ENCODE peak calls at places on chromosomes 13 and 19, in six cellular contexts. N is GM23338, Y is fibroblast of lung, Q is breast epithelium, E is RWPE1, S is right lobe of liver. X is an unnamed sample.
A peak's percentile ranks its signal among the peaks of the same experiment; 100 is the strongest.

GRCh38 chr13:97261254-97262015 is 39.3 kb downstream of the MBNL2 start:
- DNase-seq in N (no peak), Y (no peak), Q (no peak), E (no peak), S (peak; percentile 64), X (no peak)

GRCh38 chr19:43688059-43688763 is 18.2 kb upstream of the PLAUR start:
- DNase-seq in N (no peak), Y (no peak), Q (no peak), E (no peak), S (no peak), X (peak; percentile 59)

GRCh38 chr13:84297246-84297645 is 415.0 kb upstream of the SLITRK1 start:
- DNase-seq in N (no peak), Y (no peak), Q (no peak), E (no peak), S (no peak), X (no peak)

GRCh38 chr19:54149021-54149812 is 10.3 kb downstream of the LENG1 start:
- DNase-seq in N (no peak), Y (no peak), Q (no peak), E (no peak), S (no peak), X (no peak)

GRCh38 chr13:40581277-40581579 is 85.2 kb downstream of the FOXO1 start:
- DNase-seq in N (no peak), Y (no peak), Q (no peak), E (no peak), S (no peak), X (no peak)

GRCh38 chr13:51747438-51748434 is 56.2 kb downstream of the DHRS12 start:
- DNase-seq in N (no peak), Y (no peak), Q (no peak), E (no peak), S (no peak), X (no peak)

GRCh38 chr19:28103916-28104315 is 1109.0 kb downstream of the UQCRFS1 start:
- DNase-seq in N (peak; percentile 74), Y (no peak), Q (no peak), E (no peak), S (no peak), X (no peak)

GRCh38 chr13:84433024-84433423 is 550.8 kb upstream of the SLITRK1 start:
- DNase-seq in N (no peak), Y (peak; percentile 4), Q (no peak), E (no peak), S (no peak), X (no peak)

GRCh38 chr13:32125746-32126145 is 94.2 kb downstream of the FRY start:
- DNase-seq in N (no peak), Y (no peak), Q (no peak), E (no peak), S (no peak), X (no peak)

GRCh38 chr19:38851622-38852230 is 1.9 kb upstream of the HNRNPL start:
- DNase-seq in N (peak; percentile 97), Y (peak; percentile 90), Q (peak; percentile 94), E (peak; percentile 91), S (peak; percentile 97), X (peak; percentile 96)

GRCh38 chr13:57666554-57666953 is 35.0 kb downstream of the PCDH17 start:
- DNase-seq in N (no peak), Y (no peak), Q (no peak), E (no peak), S (no peak), X (no peak)

GRCh38 chr13:76879211-76879875 is 6.9 kb downstream of the KCTD12 start:
- DNase-seq in N (no peak), Y (peak; percentile 82), Q (peak; percentile 57), E (peak; percentile 57), S (peak; percentile 65), X (peak; percentile 81)

GRCh38 chr19:5711713-5712161 is 8.2 kb downstream of the LONP1 start:
- DNase-seq in N (no peak), Y (no peak), Q (no peak), E (no peak), S (no peak), X (no peak)

GRCh38 chr13:37651891-37652290 is 53.3 kb upstream of the POSTN start:
- DNase-seq in N (no peak), Y (no peak), Q (no peak), E (no peak), S (no peak), X (no peak)

GRCh38 chr19:46830864-46831263 is 19.8 kb downstream of the AP2S1 start:
- DNase-seq in N (no peak), Y (no peak), Q (no peak), E (no peak), S (no peak), X (no peak)

GRCh38 chr19:49327878-49328544 is 3.0 kb upstream of the SLC6A16 start:
- DNase-seq in N (peak; percentile 85), Y (peak; percentile 20), Q (no peak), E (peak; percentile 41), S (no peak), X (no peak)

GRCh38 chr13:102903659-102904407 is 58.0 kb downstream of the ERCC5 start:
- DNase-seq in N (peak; percentile 56), Y (peak; percentile 44), Q (no peak), E (peak; percentile 33), S (no peak), X (no peak)

GRCh38 chr19:18424890-18425514 is 5.8 kb downstream of the SSBP4 start:
- DNase-seq in N (no peak), Y (no peak), Q (no peak), E (no peak), S (no peak), X (no peak)

GRCh38 chr19:18425515-18426415 is 6.6 kb downstream of the SSBP4 start:
- DNase-seq in N (peak; percentile 26), Y (peak; percentile 59), Q (no peak), E (no peak), S (no peak), X (no peak)

GRCh38 chr19:18427752-18428131 is 8.5 kb downstream of the SSBP4 start:
- DNase-seq in N (no peak), Y (no peak), Q (no peak), E (no peak), S (no peak), X (no peak)

GRCh38 chr19:18427080-18427751 is 8.0 kb downstream of the SSBP4 start:
- DNase-seq in N (no peak), Y (no peak), Q (no peak), E (no peak), S (no peak), X (no peak)

GRCh38 chr19:18426416-18426767 is 7.2 kb downstream of the SSBP4 start:
- DNase-seq in N (no peak), Y (no peak), Q (no peak), E (no peak), S (no peak), X (no peak)
- H3K27ac ChIP-seq in N (no peak overlapping the region), Y (peak overlapping the region; percentile 33), Q (peak overlapping the region; percentile 40), E (peak overlapping the region; percentile 86), S (no peak overlapping the region), X (no peak overlapping the region)

GRCh38 chr13:100835695-100836094 is 161.1 kb upstream of the TMTC4 start:
- DNase-seq in N (no peak), Y (no peak), Q (no peak), E (peak; percentile 14), S (no peak), X (no peak)

GRCh38 chr13:100836696-100837095 is 162.1 kb upstream of the TMTC4 start:
- DNase-seq in N (no peak), Y (no peak), Q (no peak), E (no peak), S (no peak), X (no peak)

GRCh38 chr13:100833427-100833826 is 158.8 kb upstream of the TMTC4 start:
- DNase-seq in N (no peak), Y (no peak), Q (no peak), E (no peak), S (no peak), X (no peak)

GRCh38 chr13:100842136-100842535 is 167.5 kb upstream of the TMTC4 start:
- DNase-seq in N (no peak), Y (no peak), Q (no peak), E (no peak), S (no peak), X (no peak)

GRCh38 chr13:100837611-100838010 is 163.0 kb upstream of the TMTC4 start:
- DNase-seq in N (no peak), Y (no peak), Q (no peak), E (no peak), S (no peak), X (no peak)
- H3K27ac ChIP-seq in N (no peak overlapping the region), Y (no peak overlapping the region), Q (no peak overlapping the region), E (no peak overlapping the region), S (no peak overlapping the region), X (no peak overlapping the region)

GRCh38 chr19:14027856-14028450 is at the start of gene RLN3:
- DNase-seq in N (no peak), Y (no peak), Q (no peak), E (no peak), S (no peak), X (no peak)

GRCh38 chr19:14028901-14029300 is 953 bp downstream of the RLN3 start:
- DNase-seq in N (no peak), Y (no peak), Q (no peak), E (no peak), S (no peak), X (no peak)

GRCh38 chr19:14031719-14032480 is at the start of gene IL27RA:
- DNase-seq in N (peak; percentile 80), Y (peak; percentile 30), Q (peak; percentile 36), E (peak; percentile 54), S (peak; percentile 63), X (peak; percentile 81)

GRCh38 chr19:14033946-14034345 is 2.4 kb downstream of the IL27RA start:
- DNase-seq in N (no peak), Y (no peak), Q (no peak), E (no peak), S (no peak), X (no peak)

DNA sequence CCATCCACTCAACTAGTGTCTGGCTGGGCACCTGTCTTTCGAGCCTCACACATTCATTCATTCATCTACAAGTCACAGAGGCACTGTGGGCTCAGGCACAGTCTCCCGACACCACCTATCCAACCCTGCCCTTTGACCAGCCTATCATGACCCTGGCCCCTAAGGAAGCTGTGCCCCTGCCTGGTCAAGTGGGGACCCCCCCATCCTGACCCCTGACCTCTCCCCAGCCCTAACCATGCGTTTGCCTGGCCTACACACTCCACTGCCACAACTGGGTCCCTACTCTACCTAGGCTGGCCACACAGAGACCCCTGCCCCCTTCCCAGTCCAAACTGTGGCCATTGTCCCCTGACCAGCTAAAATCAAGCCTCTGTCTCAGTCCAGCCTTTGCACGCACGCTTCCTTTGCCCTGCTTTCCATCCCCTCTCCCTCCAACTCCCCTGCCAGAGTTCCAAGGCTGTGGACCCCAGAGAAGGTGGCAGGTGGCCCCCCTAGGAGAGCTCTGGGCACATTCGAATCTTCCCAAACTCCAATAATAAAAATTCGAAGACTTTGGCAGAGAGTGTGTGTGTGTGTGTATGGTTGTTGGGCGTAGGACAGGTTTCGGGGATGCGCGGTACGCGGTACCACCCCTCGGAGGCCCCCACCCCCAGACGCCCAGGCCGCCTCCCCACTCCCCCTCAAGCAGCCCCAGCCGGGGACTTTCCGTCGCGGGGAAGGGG is 404 bp upstream of the IL27RA start:
- DNase-seq in N (peak; percentile 28), Y (no peak), Q (no peak), E (no peak), S (no peak), X (no peak)
- H3K27ac ChIP-seq in N (no peak overlapping the region), Y (no peak overlapping the region), Q (peak overlapping the region; percentile 75), E (peak overlapping the region; percentile 60), S (no peak overlapping the region), X (peak overlapping the region; percentile 95)

DNA sequence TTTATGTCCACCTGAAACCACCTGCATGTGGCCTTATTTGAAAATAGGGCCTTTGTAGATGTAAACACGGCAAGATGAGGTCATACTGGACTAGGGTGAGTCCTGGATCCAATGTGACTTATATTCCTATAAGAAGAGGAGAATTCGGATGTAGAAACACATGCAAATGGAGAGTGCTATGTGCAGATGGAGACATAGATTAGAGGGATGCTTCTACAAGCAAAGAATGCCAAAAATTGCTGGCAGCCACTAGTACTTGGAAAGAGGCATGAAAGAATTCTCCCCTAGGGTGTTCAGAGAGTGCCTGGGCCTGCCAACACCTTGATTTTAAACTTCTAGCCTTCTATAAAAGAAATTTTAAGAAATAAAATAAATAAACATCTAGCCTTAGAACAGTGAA is 226.1 kb downstream of the RFC3 start:
- DNase-seq in N (no peak), Y (no peak), Q (peak; percentile 55), E (no peak), S (no peak), X (no peak)
- H3K27ac ChIP-seq in N (no peak overlapping the region), Y (no peak overlapping the region), Q (peak overlapping the region; percentile 37), E (no peak overlapping the region), S (no peak overlapping the region), X (no peak overlapping the region)

X was measured in lower lobe of right lung.